ENCODE peak calls at places on chromosomes 11 and 22, in four cellular contexts. L, O, J and N are unnamed samples.

GRCh38 chr11:46121724-46122477 is 647 bp upstream of the PHF21A start:
- DNase-seq in O (peak), J (peak), L (peak), N (no peak)

GRCh38 chr11:92329644-92330043 is 105.0 kb downstream of the FAT3 start:
- DNase-seq in L (no peak), O (no peak), J (no peak), N (no peak)

GRCh38 chr11:120020486-120020885 is 117.4 kb downstream of the TRIM29 start:
- DNase-seq in O (no peak), L (no peak), J (no peak), N (no peak)

GRCh38 chr11:78034623-78035022 is 11.5 kb upstream of the KCTD14 start:
- DNase-seq in O (no peak), L (no peak), J (peak), N (no peak)

GRCh38 chr11:1276061-1276790 is 33.2 kb downstream of the TOLLIP start:
- DNase-seq in J (no peak), O (no peak), L (no peak), N (no peak)

GRCh38 chr11:86303257-86303656 is 1.2 kb downstream of the HIKESHI start:
- DNase-seq in O (no peak), J (no peak), L (no peak), N (no peak)

GRCh38 chr11:2097356-2097997 is 41.7 kb downstream of the IGF2 start:
- DNase-seq in O (no peak), J (peak), L (peak), N (peak)

GRCh38 chr11:124977006-124977405 is 23.0 kb downstream of the CCDC15 start:
- DNase-seq in L (no peak), O (no peak), J (no peak), N (no peak)

GRCh38 chr11:17936790-17937189 is 76.1 kb downstream of the SERGEF start:
- DNase-seq in L (no peak), O (no peak), J (no peak), N (no peak)

GRCh38 chr22:19745155-19746133 is 15.1 kb upstream of the TBX1 start:
- DNase-seq in J (no peak), O (no peak), L (no peak), N (no peak)

GRCh38 chr11:75265851-75266531 is 25.4 kb downstream of the TPBGL start:
- DNase-seq in L (no peak), O (no peak), J (no peak), N (no peak)

GRCh38 chr11:120969993-120970392 is 53.9 kb upstream of the TBCEL start:
- DNase-seq in L (no peak), O (no peak), J (no peak), N (no peak)

GRCh38 chr22:24554316-24555159 is at the start of gene GUCD1:
- DNase-seq in J (peak), O (no peak), L (no peak), N (no peak)

GRCh38 chr11:77698896-77699295 is 61.3 kb upstream of the CLNS1A start:
- DNase-seq in J (no peak), L (no peak), O (no peak), N (no peak)

GRCh38 chr11:40032331-40032730 is 1427.1 kb downstream of the LRRC4C start:
- DNase-seq in J (no peak), O (no peak), L (no peak), N (no peak)
- TF ChIP-seq POLR2A in J (no peak), O (no peak), L (no peak), N (no peak)

GRCh38 chr11:69443138-69443967 is 38.1 kb upstream of the LINC01488 start:
- DNase-seq in O (peak), J (peak), L (peak), N (peak)

GRCh38 chr11:69443968-69444364 is 37.5 kb upstream of the LINC01488 start:
- DNase-seq in O (no peak), J (no peak), L (no peak), N (no peak)

GRCh38 chr11:69446108-69446507 is 35.4 kb upstream of the LINC01488 start:
- DNase-seq in O (no peak), J (no peak), L (no peak), N (no peak)

GRCh38 chr11:69444381-69445130 is 36.9 kb upstream of the LINC01488 start:
- DNase-seq in O (no peak), L (peak), J (peak), N (no peak)

DNA sequence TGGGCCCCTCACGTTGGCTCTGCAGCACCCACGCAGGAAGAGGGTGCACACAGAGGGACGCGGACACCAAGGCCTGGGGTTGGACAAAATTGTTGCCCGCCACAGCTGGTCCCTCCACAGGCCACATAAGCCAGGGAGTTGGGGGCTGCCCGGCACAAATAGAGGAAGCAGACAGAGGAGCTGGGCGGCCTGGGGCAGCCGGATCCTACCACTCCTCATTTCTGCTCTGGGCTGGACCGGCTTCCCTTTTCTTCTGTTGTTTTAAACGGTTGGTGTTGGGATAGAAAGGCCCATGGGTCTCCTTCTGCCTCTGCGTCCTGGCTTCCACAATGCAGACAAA is 36.4 kb upstream of the LINC01488 start:
- DNase-seq in L (no peak), J (no peak), O (no peak), N (no peak)
- TF ChIP-seq TAF1 in L (no peak), J (no peak), O (no peak), N (no peak)

GRCh38 chr22:27800250-27801131 is 1.1 kb downstream of the MN1 start:
- DNase-seq in L (no peak), O (no peak), J (peak), N (no peak)
- TF ChIP-seq POLR2A in L (no peak), O (no peak), J (no peak), N (no peak)

GRCh38 chr22:36922752-36923457 is 9.5 kb downstream of the CSF2RB start:
- DNase-seq in J (no peak), L (no peak), O (no peak), N (no peak)

GRCh38 chr22:36924151-36924698 is 10.8 kb downstream of the CSF2RB start:
- DNase-seq in L (no peak), J (no peak), O (no peak), N (no peak)

GRCh38 chr22:36923458-36923784 is 10.0 kb downstream of the CSF2RB start:
- DNase-seq in O (no peak), J (no peak), L (no peak), N (no peak)

GRCh38 chr22:36922097-36922608 is 8.7 kb downstream of the CSF2RB start:
- DNase-seq in J (no peak), L (no peak), O (no peak), N (no peak)

DNA sequence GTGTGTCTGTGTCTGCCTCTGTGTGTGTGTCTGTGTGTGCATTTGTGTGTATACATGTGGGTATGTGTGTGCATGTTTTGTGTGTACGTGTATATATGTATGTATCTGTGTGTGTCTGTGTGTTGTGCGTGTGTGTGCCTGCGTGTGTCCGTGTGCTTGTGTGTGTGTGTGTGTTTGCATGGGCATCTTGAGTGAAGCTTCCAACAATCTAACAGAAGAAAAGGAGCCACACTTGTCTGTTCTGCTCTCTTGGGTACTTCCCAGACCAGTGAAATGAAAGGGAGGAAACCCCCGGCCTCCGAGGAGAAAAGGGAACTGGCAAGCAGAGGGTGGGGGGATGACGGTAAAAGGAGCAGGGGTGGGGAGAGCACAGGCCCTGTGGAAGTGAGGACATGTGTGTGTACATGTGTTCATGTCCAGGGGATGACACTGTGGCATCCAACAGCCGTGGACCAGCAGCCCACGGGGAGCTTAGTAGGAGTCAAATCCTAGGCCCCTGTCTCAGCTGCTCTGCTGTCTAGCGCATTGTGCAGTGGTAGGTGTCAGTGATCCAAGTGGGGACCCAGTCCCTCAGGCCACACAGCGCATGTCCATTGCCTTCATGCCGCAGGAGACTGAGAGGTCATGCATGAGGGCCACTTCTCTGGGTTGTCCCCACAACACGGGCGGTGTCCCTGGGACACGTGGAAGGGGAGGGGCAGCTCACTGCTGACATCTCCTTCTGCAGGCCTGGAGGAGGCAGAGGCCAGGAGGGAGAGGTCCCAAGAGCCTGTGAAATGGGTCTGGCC is 8.1 kb downstream of the CSF2RB start:
- DNase-seq in L (no peak), O (peak), J (no peak), N (no peak)
- TF ChIP-seq TAF1 in L (no peak), O (no peak), J (no peak), N (no peak)

DNA sequence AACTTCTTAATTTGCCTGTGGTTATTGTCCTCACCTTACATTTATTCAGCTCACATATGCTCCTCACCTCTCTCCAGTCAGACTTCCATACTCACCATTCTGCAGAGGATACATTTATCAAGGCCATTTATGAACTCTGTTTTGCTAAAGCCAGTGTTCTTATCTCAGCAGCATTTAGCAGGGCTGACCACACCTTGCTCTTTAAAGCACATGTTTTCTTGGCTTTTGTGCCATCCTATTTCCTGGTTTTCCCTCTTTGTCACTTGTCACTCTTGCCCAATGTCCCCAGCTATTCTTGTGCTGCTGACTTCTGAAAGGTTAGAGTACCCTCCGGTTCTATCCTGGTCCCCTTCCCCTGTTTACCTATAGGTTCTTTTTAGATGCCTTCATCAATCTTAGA is 446.6 kb downstream of the NELL1 start:
- DNase-seq in L (no peak), J (no peak), O (no peak), N (no peak)
- TF ChIP-seq POLR2A in L (no peak), J (no peak), O (no peak), N (no peak)

GRCh38 chr11:44927174-44927661 is 23.5 kb downstream of the TP53I11 start:
- DNase-seq in J (peak), L (peak), O (peak), N (peak)

GRCh38 chr11:44931466-44931865 is 19.2 kb downstream of the TP53I11 start:
- DNase-seq in J (no peak), L (no peak), O (no peak), N (no peak)

GRCh38 chr11:44928144-44928543 is 22.5 kb downstream of the TP53I11 start:
- DNase-seq in L (no peak), J (no peak), O (no peak), N (no peak)

GRCh38 chr11:44930588-44931302 is 19.9 kb downstream of the TP53I11 start:
- DNase-seq in O (no peak), J (no peak), L (no peak), N (no peak)

DNA sequence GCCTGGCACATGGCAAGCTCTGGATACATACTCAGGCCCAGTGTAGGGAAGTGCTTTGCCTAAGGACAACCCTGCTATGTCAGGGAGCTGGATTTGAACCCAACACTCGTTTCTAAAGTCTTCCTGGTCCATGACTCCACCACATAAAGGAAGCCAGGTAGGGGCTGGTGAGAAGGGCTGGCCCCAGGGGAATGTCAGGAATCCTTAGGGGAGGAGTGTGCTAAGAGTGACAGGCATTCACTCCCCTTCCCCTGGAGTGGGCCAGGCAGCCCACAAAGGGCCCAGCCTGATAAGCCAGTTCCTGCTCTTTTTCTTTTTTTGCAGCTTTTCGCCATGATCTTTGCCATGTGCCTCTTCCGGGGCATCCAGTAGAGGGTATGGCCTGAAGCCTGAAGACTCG is 21.9 kb downstream of the TP53I11 start:
- DNase-seq in L (no peak), J (no peak), O (no peak), N (no peak)
- TF ChIP-seq TAF1 in L (no peak), J (no peak), O (no peak), N (no peak)

GRCh38 chr11:9384535-9385287 is at the start of gene IPO7:
- DNase-seq in J (peak), O (peak), L (peak), N (peak)
- TF ChIP-seq POLR2A in J (peak), O (peak), L (peak), N (peak)

GRCh38 chr22:23157560-23158515 is 12.6 kb downstream of the RAB36 start:
- DNase-seq in O (no peak), J (peak), L (no peak), N (no peak)
- TF ChIP-seq TAF1 in O (no peak), J (no peak), L (no peak), N (no peak)

GRCh38 chr11:44568706-44569473 is 3.4 kb downstream of the CD82 start:
- DNase-seq in L (no peak), J (peak), O (peak), N (no peak)
- TF ChIP-seq POLR2A in L (no peak), J (no peak), O (peak), N (peak)

DNA sequence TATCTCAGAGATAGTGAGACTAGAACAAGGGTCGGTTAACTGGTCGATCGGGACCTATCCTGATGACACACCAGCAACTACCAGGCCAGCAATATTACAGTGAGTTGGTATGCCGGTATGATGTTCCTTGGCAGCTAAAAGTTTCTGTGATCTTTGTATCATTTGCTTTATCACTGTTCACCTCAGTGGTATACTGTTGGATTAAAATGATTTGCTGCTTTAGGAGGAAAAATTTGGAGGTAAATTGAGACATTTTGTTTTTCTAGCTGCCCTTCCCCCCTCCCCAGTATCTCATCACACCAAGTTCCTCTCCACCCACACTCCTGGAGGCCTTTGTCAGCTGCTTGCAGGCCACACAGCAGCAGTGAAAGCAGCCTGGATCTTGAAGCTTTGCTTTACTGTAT is 6.9 kb upstream of the SIDT2 start:
- DNase-seq in J (peak), O (no peak), L (no peak), N (no peak)
- TF ChIP-seq TAF1 in J (no peak), O (no peak), L (no peak), N (no peak)